ENCODE peak calls at places on chromosome 18, in seven cellular contexts. C, D, K, Y, A, X and J are unnamed samples.

GRCh38 chr18:80181642-80182461 is 65.5 kb downstream of the PARD6G start:
- DNase-seq in C (no peak), Y (peak; percentile 46), A (no peak), K (no peak), X (no peak), D (no peak), J (no peak)

GRCh38 chr18:41645600-41646360 is 309.3 kb upstream of the PIK3C3 start:
- DNase-seq in Y (no peak), C (no peak), D (no peak), X (no peak), K (no peak), A (no peak), J (no peak)

GRCh38 chr18:7946724-7947377 is 379.7 kb downstream of the PTPRM start:
- DNase-seq in X (peak; percentile 72), K (peak; percentile 90), Y (peak; percentile 68), D (peak; percentile 57), C (no peak), A (peak; percentile 36), J (peak; percentile 53)

GRCh38 chr18:3397031-3397750 is 52.8 kb upstream of the TGIF1 start:
- DNase-seq in X (no peak), K (no peak), C (no peak), Y (no peak), A (no peak), D (no peak), J (no peak)

GRCh38 chr18:6414118-6414722 is 491 bp downstream of the L3MBTL4 start:
- DNase-seq in X (peak; percentile 84), A (peak; percentile 72), K (no peak), C (no peak), D (peak; percentile 82), Y (peak; percentile 88), J (no peak)

GRCh38 chr18:9719421-9719981 is 11.4 kb downstream of the RAB31 start:
- DNase-seq in A (peak; percentile 53), Y (peak; percentile 89), D (peak; percentile 52), X (no peak), C (no peak), K (peak; percentile 91), J (no peak)

GRCh38 chr18:48319796-48320638 is 89.2 kb downstream of the ZBTB7C start:
- DNase-seq in K (peak; percentile 16), D (no peak), C (no peak), Y (peak; percentile 27), A (no peak), X (no peak), J (peak; percentile 5)

GRCh38 chr18:25985999-25986398 is 104.4 kb downstream of the SS18 start:
- DNase-seq in Y (no peak), D (no peak), A (no peak), K (no peak), C (no peak), X (no peak), J (no peak)

GRCh38 chr18:41121116-41121826 is 833.8 kb upstream of the PIK3C3 start:
- DNase-seq in X (no peak), A (no peak), C (no peak), K (peak; percentile 74), Y (no peak), D (no peak), J (peak; percentile 44)

GRCh38 chr18:35619468-35619867 is 37.9 kb downstream of the GALNT1 start:
- DNase-seq in K (peak; percentile 24), A (no peak), D (no peak), X (no peak), Y (no peak), C (no peak), J (no peak)

GRCh38 chr18:70931942-70932814 is 643.3 kb downstream of the SOCS6 start:
- DNase-seq in D (no peak), X (no peak), Y (no peak), C (no peak), A (no peak), K (peak; percentile 45), J (no peak)

GRCh38 chr18:79935499-79935898 is 16.0 kb downstream of the SLC66A2 start:
- DNase-seq in D (no peak), K (no peak), A (no peak), C (no peak), X (no peak), Y (peak; percentile 41), J (no peak)

GRCh38 chr18:73352546-73352945 is 484.8 kb upstream of the NETO1 start:
- DNase-seq in A (no peak), C (no peak), D (no peak), K (peak; percentile 56), X (no peak), Y (no peak), J (no peak)

GRCh38 chr18:43789234-43790000 is 512.1 kb upstream of the SYT4 start:
- DNase-seq in A (no peak), Y (no peak), C (no peak), D (no peak), K (peak; percentile 60), X (no peak), J (no peak)

GRCh38 chr18:27661320-27662049 is 476.4 kb upstream of the CHST9 start:
- DNase-seq in Y (no peak), D (no peak), K (no peak), A (no peak), C (no peak), X (no peak), J (no peak)

GRCh38 chr18:904135-905090 is at the start of gene ADCYAP1:
- DNase-seq in Y (no peak), C (no peak), A (no peak), K (no peak), D (no peak), X (no peak), J (no peak)

GRCh38 chr18:76394780-76395476 is 100.1 kb downstream of the ZNF516 start:
- DNase-seq in A (no peak), K (peak; percentile 72), C (no peak), X (peak; percentile 11), Y (no peak), D (no peak), J (no peak)

GRCh38 chr18:62183578-62184195 is 3.2 kb downstream of the PIGN start:
- DNase-seq in C (no peak), K (peak; percentile 76), D (peak; percentile 34), Y (no peak), X (peak; percentile 60), A (peak; percentile 31), J (no peak)

GRCh38 chr18:30763913-30764350 is 278.6 kb downstream of the DSC3 start:
- DNase-seq in D (no peak), K (no peak), X (no peak), Y (no peak), A (no peak), C (no peak), J (no peak)

DNA sequence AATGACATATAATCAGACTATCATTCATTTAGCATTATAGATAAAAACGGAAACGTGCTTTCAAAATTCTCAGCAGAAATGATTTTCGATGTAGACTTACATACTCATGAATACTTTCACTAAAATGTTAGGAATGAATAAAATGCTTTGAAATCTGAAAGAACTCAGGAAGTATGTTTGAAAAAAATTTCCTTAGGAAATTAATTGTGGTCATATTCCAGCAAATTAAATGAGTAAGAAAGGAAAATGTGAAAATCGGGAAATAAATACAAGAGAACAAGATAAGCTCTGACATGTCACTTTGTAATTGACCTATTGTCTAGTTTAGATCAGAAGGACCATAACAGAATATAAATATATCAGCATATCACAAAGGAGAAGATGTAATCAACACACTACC is 981.0 kb upstream of the CDH2 start:
- DNase-seq in K (no peak), D (no peak), X (no peak), Y (no peak), C (no peak), A (no peak), J (no peak)
- H3K4me3 ChIP-seq in K (no peak overlapping the region), D (no peak overlapping the region), X (no peak overlapping the region), Y (no peak overlapping the region), C (no peak overlapping the region), A (no peak overlapping the region), J (no peak overlapping the region)

GRCh38 chr18:11714244-11714918 is 25.3 kb downstream of the GNAL start:
- DNase-seq in C (no peak), X (no peak), D (no peak), A (no peak), Y (no peak), K (no peak), J (no peak)

GRCh38 chr18:11719050-11719449 is 30.0 kb downstream of the GNAL start:
- DNase-seq in X (no peak), C (no peak), K (no peak), Y (no peak), A (no peak), D (no peak), J (no peak)

GRCh38 chr18:11713756-11714155 is 24.7 kb downstream of the GNAL start:
- DNase-seq in A (no peak), K (no peak), X (no peak), Y (no peak), C (no peak), D (no peak), J (no peak)

GRCh38 chr18:11721720-11722119 is 32.7 kb downstream of the GNAL start:
- DNase-seq in X (no peak), D (no peak), A (no peak), Y (peak; percentile 27), K (no peak), C (no peak), J (no peak)

GRCh38 chr18:11719621-11720020 is 30.6 kb downstream of the GNAL start:
- DNase-seq in C (no peak), X (no peak), D (no peak), Y (peak; percentile 35), K (no peak), A (no peak), J (no peak)
- H3K4me3 ChIP-seq in C (no peak overlapping the region), X (no peak overlapping the region), D (no peak overlapping the region), Y (no peak overlapping the region), K (no peak overlapping the region), A (no peak overlapping the region), J (no peak overlapping the region)

GRCh38 chr18:13491138-13491537 is 235.2 kb downstream of the FAM210A start:
- DNase-seq in X (no peak), A (no peak), D (no peak), C (no peak), Y (no peak), K (no peak), J (no peak)

GRCh38 chr18:13493071-13493470 is 233.3 kb downstream of the FAM210A start:
- DNase-seq in A (no peak), Y (no peak), C (no peak), X (no peak), K (no peak), D (no peak), J (no peak)

GRCh38 chr18:13493725-13494124 is 232.6 kb downstream of the FAM210A start:
- DNase-seq in X (no peak), D (no peak), A (no peak), K (no peak), C (no peak), Y (no peak), J (no peak)

GRCh38 chr18:13494879-13495465 is 231.4 kb downstream of the FAM210A start:
- DNase-seq in C (no peak), Y (no peak), K (no peak), D (no peak), X (no peak), A (no peak), J (no peak)

GRCh38 chr18:13492314-13492713 is 234.0 kb downstream of the FAM210A start:
- DNase-seq in K (no peak), A (no peak), D (no peak), C (no peak), X (no peak), Y (no peak), J (no peak)
- H3K4me3 ChIP-seq in K (no peak overlapping the region), A (no peak overlapping the region), D (no peak overlapping the region), C (no peak overlapping the region), X (no peak overlapping the region), Y (no peak overlapping the region), J (no peak overlapping the region)

DNA sequence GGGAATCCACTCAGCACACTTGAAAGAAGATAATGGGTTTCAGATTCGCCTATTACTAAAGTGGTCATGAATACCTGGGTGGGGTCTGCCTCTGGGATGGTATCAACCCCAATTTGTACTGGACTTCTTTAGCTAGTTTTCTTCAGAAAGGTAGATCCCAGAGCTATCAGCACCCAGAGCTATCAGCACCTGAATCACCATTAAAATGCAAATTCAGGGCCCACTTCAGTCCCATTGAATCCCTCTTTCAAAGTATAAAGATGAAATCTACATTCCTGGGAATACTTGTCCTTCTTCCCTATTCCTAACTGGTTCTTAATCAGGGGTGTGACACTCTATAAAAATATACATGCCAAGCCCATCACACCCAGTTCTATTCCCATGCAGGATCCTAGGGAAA is 914.3 kb downstream of the DCC start:
- DNase-seq in C (no peak), X (no peak), D (no peak), Y (no peak), K (no peak), A (no peak), J (no peak)
- H3K4me3 ChIP-seq in C (no peak overlapping the region), X (no peak overlapping the region), D (no peak overlapping the region), Y (no peak overlapping the region), K (no peak overlapping the region), A (no peak overlapping the region), J (no peak overlapping the region)